ENCODE peak calls at places on chromosome 13, in four cellular contexts. H, T, X and S are unnamed samples.

GRCh38 chr13:113140677-113141590 is 17.5 kb upstream of the PROZ start:
- DNase-seq in T (no peak), H (no peak), X (no peak), S (no peak)

GRCh38 chr13:98546402-98546801 is 30.5 kb downstream of the STK24 start:
- DNase-seq in H (no peak), X (no peak), T (no peak), S (no peak)

GRCh38 chr13:88958821-88959220 is 1287.7 kb downstream of the SLITRK5 start:
- DNase-seq in X (no peak), H (no peak), T (no peak), S (no peak)

GRCh38 chr13:40980466-40980865 is 38.6 kb downstream of the ELF1 start:
- DNase-seq in H (no peak), T (no peak), X (no peak), S (no peak)

GRCh38 chr13:91609353-91609752 is 210.9 kb downstream of the GPC5 start:
- DNase-seq in T (peak), H (peak), X (no peak), S (no peak)

GRCh38 chr13:46844431-46844830 is 47.5 kb upstream of the ESD start:
- DNase-seq in X (no peak), T (peak), H (peak), S (no peak)

GRCh38 chr13:111472559-111473460 is 152.4 kb downstream of the TEX29 start:
- DNase-seq in H (no peak), X (no peak), T (no peak), S (no peak)

GRCh38 chr13:110524484-110525254 is 36.9 kb downstream of the RAB20 start:
- DNase-seq in H (no peak), T (no peak), X (no peak), S (no peak)

GRCh38 chr13:111423168-111423785 is 102.8 kb downstream of the TEX29 start:
- DNase-seq in H (no peak), X (no peak), T (no peak), S (peak)

GRCh38 chr13:26485786-26486185 is 71.7 kb upstream of the WASF3 start:
- DNase-seq in H (no peak), T (no peak), X (no peak), S (no peak)

GRCh38 chr13:21342699-21343442 is 116.2 kb downstream of the ZDHHC20 start:
- DNase-seq in T (no peak), X (no peak), H (no peak), S (no peak)

GRCh38 chr13:85362980-85363379 is 436.2 kb downstream of the SLITRK6 start:
- DNase-seq in X (no peak), H (no peak), T (no peak), S (no peak)

GRCh38 chr13:23617551-23618014 is 47.4 kb downstream of the TNFRSF19 start:
- DNase-seq in T (peak), X (no peak), H (peak), S (no peak)

GRCh38 chr13:26025196-26025595 is 26.6 kb downstream of the SHISA2 start:
- DNase-seq in X (no peak), H (no peak), T (peak), S (no peak)

GRCh38 chr13:25192936-25193335 is 20.8 kb upstream of the AMER2 start:
- DNase-seq in H (no peak), X (no peak), T (no peak), S (no peak)

GRCh38 chr13:109729031-109729870 is 57.1 kb downstream of the IRS2 start:
- DNase-seq in H (no peak), X (peak), T (no peak), S (no peak)

GRCh38 chr13:75639426-75639825 is 3.3 kb downstream of the LMO7 start:
- DNase-seq in T (no peak), X (no peak), H (no peak), S (no peak)

GRCh38 chr13:35600137-35600536 is 123.6 kb upstream of the MAB21L1 start:
- DNase-seq in H (peak), X (no peak), T (no peak), S (no peak)

GRCh38 chr13:24668955-24669354 is 11.3 kb upstream of the ATP12A start:
- DNase-seq in X (no peak), T (no peak), H (no peak), S (peak)

GRCh38 chr13:94479559-94480095 is at the start of gene DCT:
- DNase-seq in H (no peak), X (peak), T (no peak), S (no peak)

GRCh38 chr13:19052180-19052579 is 129.4 kb downstream of the TUBA3C start:
- DNase-seq in X (no peak), H (no peak), T (no peak), S (no peak)

DNA sequence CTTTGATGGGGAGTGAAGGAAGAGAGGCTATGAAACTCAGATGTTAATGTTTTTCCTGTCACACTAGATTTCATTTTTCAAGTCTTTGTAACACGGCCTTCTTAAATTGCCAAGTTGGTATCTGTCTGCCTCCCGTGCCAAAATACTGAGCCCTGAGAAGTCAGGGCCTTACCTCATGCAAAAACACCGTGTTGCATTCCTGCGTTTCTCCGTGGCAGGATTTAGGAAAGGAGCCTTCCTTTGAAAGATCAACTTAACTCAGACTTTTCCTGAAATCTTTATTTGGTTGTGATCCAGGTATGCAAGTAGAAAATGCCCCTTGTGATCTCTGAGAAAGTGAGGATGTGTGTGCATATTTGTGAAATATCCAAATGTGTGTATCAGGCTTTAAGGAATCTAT is 1291.0 kb upstream of the SLC10A2 start:
- DNase-seq in T (no peak), H (no peak), X (peak), S (no peak)
- H3K9ac ChIP-seq in T (no peak), H (no peak), X (no peak), S (no peak)

GRCh38 chr13:79655509-79655908 is 174.6 kb downstream of the NDFIP2 start:
- DNase-seq in X (no peak), T (no peak), H (no peak), S (no peak)

GRCh38 chr13:79658333-79658975 is 177.5 kb downstream of the NDFIP2 start:
- DNase-seq in X (peak), T (peak), H (no peak), S (no peak)

GRCh38 chr13:79660361-79660760 is 179.4 kb downstream of the NDFIP2 start:
- DNase-seq in X (no peak), H (no peak), T (no peak), S (no peak)

GRCh38 chr13:79662882-79663281 is 181.9 kb downstream of the NDFIP2 start:
- DNase-seq in H (no peak), X (no peak), T (peak), S (no peak)

DNA sequence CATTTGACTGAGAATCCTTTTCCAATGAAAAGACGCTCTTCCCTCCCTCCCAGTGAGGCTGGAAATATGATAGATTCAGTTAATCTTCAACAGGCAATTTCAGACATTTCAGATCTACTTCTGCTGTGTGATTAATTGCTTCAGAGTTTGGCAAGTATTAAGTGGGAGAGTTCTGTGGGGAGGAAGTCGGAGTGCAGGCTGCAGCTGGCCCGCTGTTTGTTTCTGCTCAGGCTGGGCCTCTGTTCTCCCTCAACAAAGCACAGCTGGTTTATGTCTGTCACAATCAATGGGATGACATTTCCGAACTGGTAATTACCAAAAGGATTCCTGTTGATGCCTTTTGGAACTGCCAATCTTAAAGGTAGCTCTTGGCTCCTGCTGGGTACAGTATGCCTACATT is 178.2 kb downstream of the NDFIP2 start:
- DNase-seq in H (no peak), T (peak), X (peak), S (no peak)
- H3K27ac ChIP-seq in H (no peak), T (peak), X (peak), S (peak)

DNA sequence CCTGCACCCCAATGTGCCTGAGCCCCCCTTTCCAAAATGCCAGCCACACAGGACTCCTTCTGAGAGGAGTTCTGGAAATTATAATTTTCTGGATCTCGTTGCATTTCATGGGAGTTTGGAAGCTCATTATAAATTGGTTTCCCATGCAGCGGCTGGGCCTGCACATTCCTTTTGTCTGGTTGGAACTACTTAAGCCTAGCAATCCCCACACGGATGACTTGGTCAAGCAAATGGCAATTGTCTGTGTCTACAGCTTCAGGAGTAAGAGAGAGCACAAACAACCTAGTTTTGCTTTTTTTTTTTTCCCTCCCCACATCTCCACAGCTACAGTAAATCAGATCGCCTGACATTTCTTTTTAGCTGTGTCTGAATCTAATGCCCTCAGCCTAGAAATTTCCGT is 15.2 kb downstream of the PCDH8 start:
- DNase-seq in H (no peak), X (peak), T (no peak), S (no peak)
- H3K9ac ChIP-seq in H (no peak), X (no peak), T (no peak), S (no peak)

GRCh38 chr13:29428992-29429315 is 166.5 kb downstream of the SLC7A1 start:
- DNase-seq in X (no peak), H (no peak), T (no peak), S (no peak)
- H3K27ac ChIP-seq in X (no peak), H (no peak), T (no peak), S (no peak)

GRCh38 chr13:63554157-63554556 is 2138.5 kb upstream of the PCDH20 start:
- DNase-seq in T (no peak), X (no peak), H (peak), S (no peak)

GRCh38 chr13:63551731-63552130 is 2136.1 kb upstream of the PCDH20 start:
- DNase-seq in X (no peak), H (no peak), T (no peak), S (no peak)
- H3K9ac ChIP-seq in X (no peak), H (no peak), T (no peak), S (no peak)

GRCh38 chr13:80508031-80508430 is 167.1 kb upstream of the SPRY2 start:
- DNase-seq in T (no peak), H (no peak), X (no peak), S (no peak)

GRCh38 chr13:80502359-80502758 is 161.4 kb upstream of the SPRY2 start:
- DNase-seq in T (no peak), X (no peak), H (no peak), S (no peak)

GRCh38 chr13:80499536-80500280 is 158.8 kb upstream of the SPRY2 start:
- DNase-seq in T (no peak), X (no peak), H (no peak), S (no peak)

GRCh38 chr13:80509264-80509663 is 168.3 kb upstream of the SPRY2 start:
- DNase-seq in X (no peak), T (no peak), H (no peak), S (no peak)

DNA sequence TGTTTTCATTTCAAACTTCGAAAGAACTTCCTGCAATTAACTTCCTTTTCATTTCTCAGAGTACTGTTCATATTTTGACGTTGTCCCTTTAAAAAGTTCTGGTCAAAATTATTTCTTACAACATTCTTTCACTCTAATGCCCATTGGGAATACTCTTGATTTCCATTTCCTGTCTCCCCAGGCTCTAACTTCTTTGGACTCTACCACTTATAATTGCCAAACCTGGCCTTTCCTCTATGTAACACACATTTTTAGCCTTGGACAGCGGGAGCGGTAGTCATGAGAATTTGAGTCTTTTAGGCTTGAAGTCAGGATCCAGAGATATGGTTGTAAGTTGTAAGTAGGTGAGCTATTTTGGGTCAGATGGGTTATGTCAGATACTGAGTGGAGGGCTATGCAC is 163.5 kb upstream of the SPRY2 start:
- DNase-seq in X (no peak), H (no peak), T (no peak), S (no peak)
- H3K27ac ChIP-seq in X (no peak), H (no peak), T (no peak), S (no peak)

DNA sequence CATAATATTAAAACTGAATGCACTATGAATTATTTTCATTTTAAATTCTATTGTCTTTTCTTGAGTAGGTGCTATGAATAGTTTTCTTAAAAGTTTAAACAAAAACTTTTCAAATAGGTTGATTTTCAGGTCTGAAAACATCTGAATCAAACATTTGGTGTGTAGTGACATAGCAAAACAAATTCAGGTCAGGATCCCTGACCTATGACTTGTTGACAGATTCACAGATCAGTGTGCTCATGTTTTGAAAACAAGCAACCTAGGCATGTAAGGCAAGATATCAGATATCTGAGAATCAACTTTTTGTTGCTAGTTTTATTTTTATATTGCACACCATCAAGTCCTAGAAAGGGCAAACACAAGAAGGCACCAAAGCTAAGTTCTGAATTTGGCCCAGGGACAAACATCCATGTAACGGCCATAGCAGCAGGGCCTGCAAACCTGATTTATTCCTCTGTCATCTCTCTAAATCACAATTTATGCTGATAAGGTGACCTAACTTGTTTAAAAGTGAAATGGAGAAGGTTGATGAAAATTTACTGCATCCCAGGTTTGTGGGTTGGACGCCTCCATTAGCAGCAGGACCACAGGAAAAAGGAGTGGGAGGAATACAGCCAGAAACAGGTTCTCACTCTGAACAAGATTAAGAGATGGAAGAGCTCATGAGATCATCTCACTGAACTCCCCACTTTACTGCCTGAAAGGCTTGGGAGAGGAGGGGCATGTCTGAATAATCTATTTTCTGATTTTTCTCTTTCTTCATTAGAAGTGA is 337.7 kb downstream of the KCNRG start:
- DNase-seq in X (no peak), H (no peak), T (peak), S (no peak)
- H3K9ac ChIP-seq in X (no peak), H (no peak), T (peak), S (no peak)

GRCh38 chr13:73228546-73228945 is 169.7 kb downstream of the KLF5 start:
- DNase-seq in X (no peak), T (peak), H (peak), S (no peak)
- H3K27ac ChIP-seq in X (no peak), T (no peak), H (no peak), S (peak)